ENCODE peak calls at places on chromosomes 13 and 19, in eight cellular contexts. One of them, this sample, is unnamed.

GRCh38 chr13:112363867-112364528 is 12.2 kb upstream of the SPACA7 start:
- DNase-seq in CD8-positive, alpha-beta memory T cell: no peak
- DNase-seq in activated naive CD4-positive, alpha-beta T cell treated with anti-CD3 and anti-CD28 coated beads for 36 hours: no peak
- DNase-seq in NCI-H1105 treated with DMSO at 0.1 percent for 48 hours: no peak
- DNase-seq in PC-9: no peak
- DNase-seq in NCI-H2171 treated with DMSO at 0.1 percent for 48 hours: no peak
- DNase-seq in cerebellum: no peak
- DNase-seq in AG09309: no peak
- DNase-seq in this sample: no peak

GRCh38 chr19:49690656-49691242 is at the start of gene CPT1C:
- DNase-seq in CD8-positive, alpha-beta memory T cell: peak
- DNase-seq in activated naive CD4-positive, alpha-beta T cell treated with anti-CD3 and anti-CD28 coated beads for 36 hours: peak
- DNase-seq in NCI-H1105 treated with DMSO at 0.1 percent for 48 hours: peak
- DNase-seq in PC-9: no peak
- DNase-seq in NCI-H2171 treated with DMSO at 0.1 percent for 48 hours: peak
- DNase-seq in cerebellum: peak
- DNase-seq in AG09309: no peak
- DNase-seq in this sample: no peak

GRCh38 chr13:40566811-40567210 is 99.6 kb downstream of the FOXO1 start:
- DNase-seq in CD8-positive, alpha-beta memory T cell: no peak
- DNase-seq in activated naive CD4-positive, alpha-beta T cell treated with anti-CD3 and anti-CD28 coated beads for 36 hours: no peak
- DNase-seq in NCI-H1105 treated with DMSO at 0.1 percent for 48 hours: no peak
- DNase-seq in PC-9: no peak
- DNase-seq in NCI-H2171 treated with DMSO at 0.1 percent for 48 hours: no peak
- DNase-seq in cerebellum: no peak
- DNase-seq in AG09309: no peak
- DNase-seq in this sample: no peak

GRCh38 chr13:110044521-110045200 is 258.3 kb upstream of the IRS2 start:
- DNase-seq in CD8-positive, alpha-beta memory T cell: no peak
- DNase-seq in activated naive CD4-positive, alpha-beta T cell treated with anti-CD3 and anti-CD28 coated beads for 36 hours: no peak
- DNase-seq in NCI-H1105 treated with DMSO at 0.1 percent for 48 hours: peak
- DNase-seq in PC-9: no peak
- DNase-seq in NCI-H2171 treated with DMSO at 0.1 percent for 48 hours: no peak
- DNase-seq in cerebellum: no peak
- DNase-seq in AG09309: peak
- DNase-seq in this sample: no peak

GRCh38 chr19:2120821-2121220 is 24.1 kb downstream of the IZUMO4 start:
- DNase-seq in CD8-positive, alpha-beta memory T cell: no peak
- DNase-seq in activated naive CD4-positive, alpha-beta T cell treated with anti-CD3 and anti-CD28 coated beads for 36 hours: no peak
- DNase-seq in NCI-H1105 treated with DMSO at 0.1 percent for 48 hours: no peak
- DNase-seq in PC-9: no peak
- DNase-seq in NCI-H2171 treated with DMSO at 0.1 percent for 48 hours: no peak
- DNase-seq in cerebellum: no peak
- DNase-seq in AG09309: no peak
- DNase-seq in this sample: no peak

GRCh38 chr13:27425918-27426630 is 1.7 kb downstream of the GTF3A start:
- DNase-seq in CD8-positive, alpha-beta memory T cell: peak
- DNase-seq in activated naive CD4-positive, alpha-beta T cell treated with anti-CD3 and anti-CD28 coated beads for 36 hours: peak
- DNase-seq in NCI-H1105 treated with DMSO at 0.1 percent for 48 hours: peak
- DNase-seq in PC-9: peak
- DNase-seq in NCI-H2171 treated with DMSO at 0.1 percent for 48 hours: no peak
- DNase-seq in cerebellum: peak
- DNase-seq in AG09309: peak
- DNase-seq in this sample: peak

GRCh38 chr13:49258097-49258796 is 10.5 kb downstream of the CDADC1 start:
- DNase-seq in CD8-positive, alpha-beta memory T cell: peak
- DNase-seq in activated naive CD4-positive, alpha-beta T cell treated with anti-CD3 and anti-CD28 coated beads for 36 hours: no peak
- DNase-seq in NCI-H1105 treated with DMSO at 0.1 percent for 48 hours: no peak
- DNase-seq in PC-9: no peak
- DNase-seq in NCI-H2171 treated with DMSO at 0.1 percent for 48 hours: no peak
- DNase-seq in cerebellum: no peak
- DNase-seq in AG09309: no peak
- DNase-seq in this sample: no peak

GRCh38 chr13:94712812-94713555 is 639 bp upstream of the SOX21 start:
- DNase-seq in CD8-positive, alpha-beta memory T cell: no peak
- DNase-seq in activated naive CD4-positive, alpha-beta T cell treated with anti-CD3 and anti-CD28 coated beads for 36 hours: no peak
- DNase-seq in NCI-H1105 treated with DMSO at 0.1 percent for 48 hours: peak
- DNase-seq in PC-9: no peak
- DNase-seq in NCI-H2171 treated with DMSO at 0.1 percent for 48 hours: no peak
- DNase-seq in cerebellum: no peak
- DNase-seq in AG09309: peak
- DNase-seq in this sample: peak

GRCh38 chr19:9621156-9622037 is at the start of gene ZNF561:
- DNase-seq in CD8-positive, alpha-beta memory T cell: peak
- DNase-seq in activated naive CD4-positive, alpha-beta T cell treated with anti-CD3 and anti-CD28 coated beads for 36 hours: peak
- DNase-seq in NCI-H1105 treated with DMSO at 0.1 percent for 48 hours: peak
- DNase-seq in PC-9: peak
- DNase-seq in NCI-H2171 treated with DMSO at 0.1 percent for 48 hours: peak
- DNase-seq in cerebellum: peak
- DNase-seq in AG09309: peak
- DNase-seq in this sample: peak